ENCODE peak calls at places on chromosome X, in five cellular contexts. V, Z, H, W and T are unnamed samples.

GRCh38 chrX:100649550-100650356 is 5.8 kb downstream of the SRPX2 start:
- DNase-seq in V (peak; percentile 2), Z (peak; percentile 92), H (no peak), W (peak; percentile 43), T (no peak)

GRCh38 chrX:34880656-34881055 is 61.9 kb upstream of the FAM47B start:
- DNase-seq in V (no peak), Z (no peak), H (no peak), W (peak; percentile 23), T (no peak)

GRCh38 chrX:49040376-49040955 is 2.7 kb downstream of the TFE3 start:
- DNase-seq in V (no peak), Z (no peak), H (no peak), W (no peak), T (no peak)

GRCh38 chrX:150649096-150649870 is 43.9 kb upstream of the MTMR1 start:
- DNase-seq in V (no peak), Z (peak; percentile 76), H (no peak), W (no peak), T (no peak)

GRCh38 chrX:20620301-20620700 is 353.6 kb upstream of the RPS6KA3 start:
- DNase-seq in V (peak; percentile 6), Z (no peak), H (no peak), W (peak; percentile 13), T (no peak)

GRCh38 chrX:39857780-39858179 is 240.0 kb downstream of the BCOR start:
- DNase-seq in V (no peak), Z (no peak), H (no peak), W (no peak), T (no peak)

GRCh38 chrX:1434871-1435240 is 17.9 kb downstream of the ASMTL start:
- DNase-seq in V (no peak), Z (peak; percentile 61), H (no peak), W (no peak), T (no peak)

GRCh38 chrX:24870143-24870542 is 145.6 kb downstream of the ARX start:
- DNase-seq in V (no peak), Z (no peak), H (no peak), W (no peak), T (no peak)

GRCh38 chrX:154529206-154529612 is 13.2 kb upstream of the FAM3A start:
- DNase-seq in V (peak; percentile 19), Z (no peak), H (no peak), W (no peak), T (no peak)

GRCh38 chrX:108270739-108271396 is 167.4 kb downstream of the COL4A6 start:
- DNase-seq in V (peak; percentile 19), Z (peak; percentile 64), H (no peak), W (no peak), T (no peak)

GRCh38 chrX:140762061-140762460 is 52.5 kb downstream of the LINC00632 start:
- DNase-seq in V (peak; percentile 83), Z (peak; percentile 61), H (peak; percentile 52), W (peak; percentile 10), T (peak; percentile 16)

GRCh38 chrX:52995974-52996304 is 37.6 kb upstream of the FAM156A start:
- DNase-seq in V (no peak), Z (no peak), H (no peak), W (no peak), T (no peak)

GRCh38 chrX:115713465-115713864 is 152.5 kb downstream of the PLS3 start:
- DNase-seq in V (no peak), Z (no peak), H (no peak), W (peak; percentile 42), T (no peak)

GRCh38 chrX:102715967-102716366 is 3.7 kb downstream of the GPRASP2 start:
- DNase-seq in V (no peak), Z (no peak), H (no peak), W (no peak), T (no peak)

GRCh38 chrX:151633157-151633556 is 62.1 kb upstream of the PRRG3 start:
- DNase-seq in V (no peak), Z (no peak), H (no peak), W (no peak), T (no peak)

GRCh38 chrX:111376897-111377601 is 34.9 kb downstream of the DCX start:
- DNase-seq in V (peak; percentile 74), Z (no peak), H (no peak), W (no peak), T (no peak)

GRCh38 chrX:40145670-40146470 is 48.1 kb upstream of the BCOR start:
- DNase-seq in V (peak; percentile 58), Z (no peak), H (no peak), W (no peak), T (no peak)

GRCh38 chrX:111719426-111720210 is 38.6 kb downstream of the ALG13 start:
- DNase-seq in V (peak; percentile 32), Z (no peak), H (no peak), W (no peak), T (no peak)

GRCh38 chrX:56314334-56314733 is 82.2 kb downstream of the KLF8 start:
- DNase-seq in V (peak; percentile 16), Z (no peak), H (no peak), W (no peak), T (no peak)

GRCh38 chrX:105822138-105823091 is at the start of gene NRK:
- DNase-seq in V (peak; percentile 60), Z (peak; percentile 67), H (no peak), W (no peak), T (no peak)

GRCh38 chrX:2500091-2500680 is 590 bp downstream of the DHRSX start:
- DNase-seq in V (no peak), Z (no peak), H (no peak), W (peak; percentile 33), T (no peak)

GRCh38 chrX:71053217-71053621 is 14.9 kb downstream of the SNX12 start:
- DNase-seq in V (no peak), Z (no peak), H (peak; percentile 9), W (no peak), T (no peak)

GRCh38 chrX:153226344-153227190 is 47.5 kb downstream of the MAGEA1 start:
- DNase-seq in V (no peak), Z (no peak), H (no peak), W (peak; percentile 87), T (no peak)

GRCh38 chrX:16838202-16839066 is 31.7 kb downstream of the RBBP7 start:
- DNase-seq in V (no peak), Z (no peak), H (no peak), W (peak; percentile 27), T (no peak)

GRCh38 chrX:38799995-38800394 is 1.3 kb upstream of the MID1IP1 start:
- DNase-seq in V (peak; percentile 22), Z (no peak), H (peak; percentile 3), W (no peak), T (peak; percentile 22)

GRCh38 chrX:95382799-95383198 is 1301.8 kb upstream of the DIAPH2 start:
- DNase-seq in V (peak; percentile 13), Z (no peak), H (no peak), W (no peak), T (no peak)

GRCh38 chrX:148874621-148875020 is 374.2 kb downstream of the AFF2 start:
- DNase-seq in V (no peak), Z (no peak), H (no peak), W (no peak), T (no peak)

GRCh38 chrX:46185923-46186810 is 359.1 kb downstream of the ZNF674 start:
- DNase-seq in V (peak; percentile 57), Z (no peak), H (no peak), W (peak; percentile 45), T (no peak)

GRCh38 chrX:68746988-68747387 is 81.8 kb upstream of the EFNB1 start:
- DNase-seq in V (peak; percentile 29), Z (peak; percentile 21), H (no peak), W (no peak), T (no peak)

GRCh38 chrX:31836479-31836878 is 764.6 kb upstream of the FTHL17 start:
- DNase-seq in V (no peak), Z (no peak), H (no peak), W (no peak), T (no peak)

GRCh38 chrX:47191806-47192401 is 1.7 kb upstream of the UBA1 start:
- DNase-seq in V (no peak), Z (no peak), H (no peak), W (no peak), T (no peak)

GRCh38 chrX:37844622-37845021 is 2.7 kb downstream of the DYNLT3 start:
- DNase-seq in V (no peak), Z (no peak), H (no peak), W (no peak), T (no peak)

GRCh38 chrX:48626401-48627298 is 29.4 kb downstream of the WDR13 start:
- DNase-seq in V (no peak), Z (no peak), H (no peak), W (no peak), T (no peak)